ENCODE peak calls at places on chromosome 20, in six cellular contexts. J is mammary epithelial cell, Z is K562, D is ovary, N is transverse colon, H is A549. R is an unnamed sample. For H3K9me3, the result is how much of the 10 kb centered on the place peaks cover.

GRCh38 chr20:25418779-25419178 is 11.3 kb downstream of the GINS1 start:
- DNase-seq in Z (no peak), D (no peak), H (no peak), N (no peak), J (peak), R (no peak)

GRCh38 chr20:49575551-49576060 is 7.7 kb upstream of the PTGIS start:
- DNase-seq in J (no peak), D (peak), N (no peak), H (peak), Z (no peak), R (no peak)

GRCh38 chr20:309841-310644 is 12.7 kb downstream of the ZCCHC3 start:
- DNase-seq in Z (peak), J (peak), H (peak), N (peak), D (peak), R (peak)

GRCh38 chr20:10788877-10789276 is 115.1 kb upstream of the JAG1 start:
- DNase-seq in Z (no peak), N (no peak), H (no peak), D (no peak), J (no peak), R (no peak)

GRCh38 chr20:16476032-16476431 is 97.2 kb downstream of the KIF16B start:
- DNase-seq in D (no peak), H (peak), J (peak), N (no peak), Z (peak), R (no peak)

GRCh38 chr20:20956586-20956985 is 149.6 kb downstream of the LINC00237 start:
- DNase-seq in J (no peak), Z (no peak), D (no peak), H (no peak), N (no peak), R (no peak)

GRCh38 chr20:19812056-19812455 is 54.0 kb downstream of the RIN2 start:
- DNase-seq in N (no peak), H (no peak), J (no peak), Z (no peak), D (no peak), R (no peak)

GRCh38 chr20:571754-572331 is 28.3 kb upstream of the CSNK2A1 start:
- DNase-seq in J (no peak), D (peak), N (peak), Z (peak), H (no peak), R (peak)

GRCh38 chr20:25052255-25053206 is 5.4 kb downstream of the ACSS1 start:
- DNase-seq in N (peak), Z (no peak), H (no peak), J (no peak), D (no peak), R (no peak)

GRCh38 chr20:35561268-35561667 is 19.4 kb downstream of the ERGIC3 start:
- DNase-seq in D (no peak), H (peak), Z (no peak), N (peak), J (no peak), R (no peak)

GRCh38 chr20:57225197-57225733 is 41.2 kb downstream of the BMP7 start:
- DNase-seq in H (no peak), Z (no peak), N (no peak), D (no peak), J (no peak), R (no peak)

GRCh38 chr20:57221916-57222630 is 44.4 kb downstream of the BMP7 start:
- DNase-seq in D (no peak), N (no peak), H (no peak), Z (no peak), J (no peak), R (no peak)

GRCh38 chr20:57224641-57225138 is 41.8 kb downstream of the BMP7 start:
- DNase-seq in D (no peak), N (no peak), H (no peak), J (no peak), Z (no peak), R (no peak)

GRCh38 chr20:57222631-57222950 is 43.9 kb downstream of the BMP7 start:
- DNase-seq in D (no peak), N (no peak), Z (no peak), J (peak), H (no peak), R (no peak)

GRCh38 chr20:57223648-57224489 is 42.6 kb downstream of the BMP7 start:
- DNase-seq in D (no peak), H (no peak), N (peak), Z (no peak), J (peak), R (peak)
- TF ChIP-seq CTCF in D (no peak), H (no peak), N (no peak), Z (no peak), J (no peak), R (no peak)

GRCh38 chr20:9161308-9161707 is 92.4 kb downstream of the PLCB4 start:
- DNase-seq in Z (no peak), N (no peak), J (no peak), D (no peak), H (no peak), R (no peak)

GRCh38 chr20:9160760-9161159 is 91.9 kb downstream of the PLCB4 start:
- DNase-seq in D (no peak), J (no peak), N (no peak), Z (no peak), H (no peak), R (no peak)

GRCh38 chr20:9156529-9157280 is 87.8 kb downstream of the PLCB4 start:
- DNase-seq in Z (no peak), J (no peak), H (no peak), N (no peak), D (no peak), R (no peak)

GRCh38 chr20:9163995-9164394 is 95.1 kb downstream of the PLCB4 start:
- DNase-seq in D (no peak), Z (no peak), J (no peak), N (no peak), H (no peak), R (no peak)

DNA sequence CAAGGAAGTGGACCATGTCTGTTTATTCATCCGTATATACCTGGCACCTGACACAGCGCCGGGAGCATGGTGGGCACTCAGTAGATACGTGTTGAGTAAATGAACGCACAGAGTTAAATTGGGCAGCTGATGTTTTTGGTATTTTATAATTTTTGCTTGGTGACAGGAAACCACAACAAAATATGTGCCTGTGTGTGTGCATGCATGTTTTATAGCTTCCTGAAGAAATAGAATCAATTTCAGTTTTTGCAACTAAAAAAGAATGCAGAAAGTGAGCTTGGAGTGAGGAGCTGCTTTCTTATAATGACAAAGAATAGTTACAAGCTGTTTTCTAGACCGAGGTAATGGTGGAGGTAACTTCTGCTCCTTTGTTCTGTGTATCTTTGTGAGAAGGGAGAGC is 91.5 kb downstream of the PLCB4 start:
- DNase-seq in D (no peak), Z (no peak), N (no peak), J (no peak), H (no peak), R (no peak)
- H3K4me3 ChIP-seq in D (no peak), Z (no peak), N (no peak), J (no peak), H (no peak), R (peak)

GRCh38 chr20:55172310-55173002 is 697.1 kb downstream of the DOK5 start:
- DNase-seq in N (no peak), H (no peak), J (no peak), D (no peak), Z (no peak), R (no peak)
- H3K9me3 ChIP-seq in N (under half), H (under half), J (under half), D (under half), Z (under half), R (under half)

DNA sequence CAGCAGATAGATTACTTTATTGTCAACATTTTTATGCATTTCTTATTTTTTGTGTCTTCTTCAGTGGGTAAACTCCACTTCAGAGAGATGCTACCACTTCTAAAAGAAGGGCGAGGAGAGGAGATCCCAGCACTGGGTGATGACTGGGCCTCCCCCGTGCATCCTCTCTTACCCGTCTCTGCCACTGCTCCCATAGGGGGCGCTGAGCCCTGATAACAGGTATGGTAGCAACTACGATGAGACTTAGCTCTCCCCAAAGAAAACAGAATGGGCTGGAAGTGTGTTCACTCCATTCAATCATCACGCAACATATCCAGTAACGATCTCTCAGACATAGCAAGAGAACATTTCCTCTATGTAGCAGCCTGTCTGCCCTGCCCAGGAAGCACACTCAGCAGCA is 533.3 kb upstream of the CDH4 start:
- DNase-seq in D (no peak), Z (peak), H (no peak), J (no peak), N (no peak), R (no peak)
- TF ChIP-seq CTCF in D (no peak), Z (peak), H (no peak), J (peak), N (no peak), R (no peak)

DNA sequence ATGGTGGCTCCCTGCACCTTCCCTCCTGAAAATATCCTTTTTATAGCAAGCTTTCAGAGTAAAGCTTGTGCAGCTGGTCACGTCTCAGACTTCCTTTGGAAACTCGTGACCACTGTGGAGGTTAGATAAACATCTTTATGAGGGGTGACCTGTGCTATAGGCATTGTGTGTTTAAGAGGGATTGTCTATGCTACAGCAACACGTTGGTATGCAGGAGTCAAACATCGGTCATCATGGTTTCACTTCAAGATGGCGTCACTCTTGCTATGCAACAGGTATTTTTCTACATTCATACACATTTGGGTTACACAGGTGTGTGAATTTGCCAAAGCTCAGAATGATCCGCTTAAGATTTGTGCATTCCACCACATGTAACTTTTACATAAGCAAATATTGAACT is 14.6 kb upstream of the BLCAP start:
- DNase-seq in Z (no peak), N (no peak), J (no peak), H (peak), D (no peak), R (no peak)
- H3K4me3 ChIP-seq in Z (no peak), N (no peak), J (no peak), H (no peak), D (no peak), R (no peak)

GRCh38 chr20:41600926-41601631 is 17.1 kb downstream of the CHD6 start:
- DNase-seq in J (no peak), N (no peak), H (no peak), Z (no peak), D (no peak), R (no peak)
- H3K9me3 ChIP-seq in J (under half), N (under half), H (under half), Z (under half), D (under half), R (under half)

GRCh38 chr20:39429716-39430115 is 467.6 kb downstream of the DHX35 start:
- DNase-seq in J (no peak), N (no peak), D (no peak), H (peak), Z (no peak), R (no peak)
- TF ChIP-seq CTCF in J (no peak), N (peak), D (no peak), H (no peak), Z (no peak), R (peak)

DNA sequence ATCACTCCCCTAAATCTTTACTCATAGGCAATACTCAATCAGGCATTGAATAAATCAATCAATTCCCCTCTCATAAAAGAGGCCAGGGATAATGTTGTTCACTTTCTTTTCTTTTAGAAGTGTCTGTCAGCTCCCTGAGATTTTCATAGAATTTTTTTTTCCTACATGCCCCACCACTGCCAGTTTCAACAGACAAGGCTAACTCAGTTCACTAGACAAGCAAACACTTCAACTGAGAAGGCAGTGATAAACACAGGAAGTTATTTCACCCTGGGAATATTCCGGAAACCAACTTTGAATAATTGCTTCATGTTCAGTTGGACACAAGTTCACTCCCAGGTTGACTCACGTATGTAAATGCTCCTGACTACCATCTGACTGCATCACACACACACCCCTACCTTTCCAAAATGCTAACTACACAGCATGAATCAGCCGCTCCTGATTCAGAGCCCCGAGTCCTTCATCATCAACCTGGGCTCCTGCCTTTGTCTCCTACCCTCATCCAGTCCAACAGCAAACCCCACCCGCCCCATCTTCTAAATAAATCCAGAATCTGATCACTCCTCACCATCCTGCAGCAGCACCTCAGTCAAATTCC is 143.9 kb downstream of the BCAS1 start:
- DNase-seq in J (peak), Z (no peak), N (peak), D (no peak), H (peak), R (no peak)
- H3K4me3 ChIP-seq in J (no peak), Z (no peak), N (no peak), D (no peak), H (no peak), R (no peak)